ENCODE peak calls at places on chromosomes 2 and 18, in ten cellular contexts. V is astrocyte of the spinal cord; T is AG04449; U is NB4; A is epithelial cell of esophagus; H is CD8-positive, alpha-beta T cell; W is BE2C; Z is osteocyte; B is stomach; D is breast epithelium. M is an unnamed sample.

GRCh38 chr2:178142274-178143065 is 30.2 kb downstream of the RBM45 start:
- DNase-seq in W (no peak), V (no peak), A (peak; percentile 14), H (no peak), U (no peak), T (no peak), Z (no peak), B (no peak), D (no peak), M (no peak)

GRCh38 chr2:65096948-65097347 is 33.0 kb downstream of the RAB1A start:
- DNase-seq in H (no peak), V (peak; percentile 18), D (no peak), A (no peak), T (no peak), Z (no peak), U (no peak), B (no peak), W (no peak), M (peak; percentile 20)

GRCh38 chr2:54409752-54410151 is 46.4 kb upstream of the SPTBN1 start:
- DNase-seq in A (no peak), T (no peak), V (no peak), D (no peak), Z (no peak), U (no peak), B (no peak), H (no peak), W (no peak), M (no peak)

GRCh38 chr18:48514786-48515185 is 24.0 kb upstream of the CTIF start:
- DNase-seq in T (no peak), H (no peak), W (no peak), B (no peak), V (peak; percentile 26), U (no peak), D (no peak), A (no peak), Z (no peak), M (no peak)

GRCh38 chr2:174764281-174765063 is at the start of gene CHRNA1:
- DNase-seq in Z (no peak), W (no peak), U (peak; percentile 26), V (peak; percentile 68), H (no peak), A (no peak), D (no peak), B (no peak), T (no peak), M (no peak)

GRCh38 chr2:112001136-112001764 is 53.8 kb upstream of the TMEM87B start:
- DNase-seq in A (no peak), B (no peak), D (no peak), H (no peak), Z (no peak), V (peak; percentile 22), U (peak; percentile 95), W (no peak), T (no peak), M (peak; percentile 41)

GRCh38 chr2:54878182-54878581 is 154.7 kb downstream of the EML6 start:
- DNase-seq in H (no peak), V (no peak), U (no peak), W (no peak), T (no peak), Z (no peak), A (no peak), D (no peak), B (no peak), M (no peak)

GRCh38 chr2:237383991-237384671 is 29.8 kb downstream of the COL6A3 start:
- DNase-seq in A (no peak), B (no peak), V (no peak), T (peak; percentile 14), U (no peak), D (no peak), Z (no peak), H (no peak), W (no peak), M (peak; percentile 97)

GRCh38 chr2:176534798-176535479 is 265.7 kb downstream of the MTX2 start:
- DNase-seq in V (peak; percentile 61), Z (no peak), W (no peak), T (peak; percentile 62), B (no peak), D (no peak), A (peak; percentile 60), H (no peak), U (no peak), M (no peak)

GRCh38 chr2:180337136-180337535 is 330.0 kb upstream of the CWC22 start:
- DNase-seq in D (no peak), W (no peak), V (no peak), H (no peak), A (no peak), B (no peak), U (no peak), T (no peak), Z (no peak), M (no peak)

GRCh38 chr2:26292646-26293045 is 47.9 kb downstream of the HADHB start:
- DNase-seq in D (no peak), V (peak; percentile 27), B (no peak), A (peak; percentile 95), H (no peak), W (no peak), Z (no peak), T (no peak), U (no peak), M (peak; percentile 41)

DNA sequence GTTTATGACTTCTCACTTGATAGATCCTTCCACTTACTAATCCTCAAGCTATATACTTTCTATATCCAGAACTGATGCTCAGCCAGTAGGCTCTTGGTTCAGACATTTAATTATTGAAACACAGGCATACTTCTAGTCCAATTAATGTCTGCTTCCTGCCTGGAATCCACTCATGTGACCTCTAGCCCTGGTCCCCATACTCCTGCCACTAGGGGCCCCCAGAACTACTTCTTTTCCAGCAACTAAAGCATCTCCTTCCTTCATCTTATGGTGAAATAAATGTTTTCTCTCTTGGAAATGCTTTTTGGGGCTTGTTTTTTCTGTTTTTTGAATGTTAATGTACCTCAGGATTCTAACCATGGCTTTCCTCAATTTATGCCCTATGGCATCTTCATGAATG is 527.6 kb downstream of the SATB2 start:
- DNase-seq in T (no peak), D (no peak), H (no peak), A (no peak), W (no peak), Z (no peak), B (no peak), V (no peak), U (peak; percentile 11), M (no peak)
- TF ChIP-seq CTCF in T (no peak), D (no peak), H (no peak), A (no peak), W (peak; percentile 7), Z (no peak), B (no peak), V (no peak), U (peak; percentile 17), M (no peak)

DNA sequence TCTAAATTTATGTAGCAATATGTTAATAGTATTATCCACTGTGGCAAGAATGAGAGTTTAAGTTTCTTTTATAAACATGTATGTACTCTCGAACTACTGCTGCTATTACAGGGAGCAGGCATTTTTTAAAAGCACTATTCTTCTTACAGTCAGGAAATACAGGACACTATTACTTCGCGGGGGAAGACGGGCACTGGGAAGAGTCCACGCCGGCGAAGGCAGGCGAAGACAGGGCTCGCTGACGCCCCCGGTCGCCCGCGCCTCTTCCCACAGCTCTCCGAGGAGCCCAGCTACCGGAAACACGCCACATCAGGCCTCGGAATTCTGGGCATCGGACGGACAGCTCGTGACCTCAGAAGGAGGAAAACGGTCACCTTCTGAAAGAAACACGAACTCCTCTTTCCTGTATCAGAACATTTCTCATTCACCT is 90.2 kb downstream of the FAM161A start:
- DNase-seq in T (peak; percentile 38), Z (peak; percentile 91), A (peak; percentile 89), V (peak; percentile 84), H (no peak), U (peak; percentile 86), W (peak; percentile 64), B (peak; percentile 79), D (peak; percentile 77), M (peak; percentile 90)
- TF ChIP-seq CTCF in T (peak; percentile 38), Z (peak; percentile 43), A (peak; percentile 25), V (peak; percentile 25), H (no peak), U (no peak), W (no peak), B (no peak), D (no peak), M (peak; percentile 25)

GRCh38 chr2:15485949-15486348 is 75.2 kb downstream of the NBAS start:
- DNase-seq in B (no peak), H (no peak), U (no peak), Z (no peak), A (no peak), T (no peak), W (no peak), D (no peak), V (no peak), M (no peak)
- TF ChIP-seq CTCF in B (no peak), H (no peak), U (no peak), Z (no peak), A (no peak), T (no peak), W (no peak), D (no peak), V (no peak), M (no peak)

GRCh38 chr18:50866765-50867164 is 12.2 kb upstream of the ME2 start:
- DNase-seq in V (peak; percentile 26), A (no peak), D (no peak), Z (no peak), W (no peak), U (peak; percentile 32), H (no peak), B (no peak), T (no peak), M (peak; percentile 38)
- TF ChIP-seq CTCF in V (no peak), A (peak; percentile 14), D (no peak), Z (peak; percentile 29), W (no peak), U (no peak), H (no peak), B (no peak), T (no peak), M (peak; percentile 26)

M was measured in fibroblast of pulmonary artery.